ENCODE peak calls at places on chromosomes 3 and 15, in six cellular contexts. J is epithelial cell of esophagus, K is fibroblast of mammary gland, Z is brain microvascular endothelial cell, G is coronary artery, E is dorsolateral prefrontal cortex. Y is an unnamed sample.

GRCh38 chr3:166304509-166305063 is 467.4 kb upstream of the BCHE start:
- DNase-seq in J (peak), K (no peak), Z (no peak), G (no peak), E (no peak), Y (no peak)

GRCh38 chr15:82132742-82133141 is 86.9 kb upstream of the MEX3B start:
- DNase-seq in J (peak), K (peak), Z (peak), G (no peak), E (no peak), Y (peak)

GRCh38 chr15:63701365-63701764 is 104.2 kb downstream of the FBXL22 start:
- DNase-seq in J (no peak), K (no peak), Z (no peak), G (no peak), E (no peak), Y (no peak)

GRCh38 chr3:195595778-195596531 is 12.2 kb upstream of the APOD start:
- DNase-seq in J (no peak), K (no peak), Z (no peak), G (no peak), E (no peak), Y (no peak)

GRCh38 chr3:83882701-83883100 is 1076.1 kb upstream of the CADM2 start:
- DNase-seq in J (no peak), K (no peak), Z (no peak), G (no peak), E (no peak), Y (no peak)

GRCh38 chr3:44355634-44356033 is 17.1 kb downstream of the TCAIM start:
- DNase-seq in J (peak), K (peak), Z (peak), G (no peak), E (no peak), Y (peak)

GRCh38 chr15:92807971-92808571 is 92.1 kb upstream of the CHD2 start:
- DNase-seq in J (peak), K (peak), Z (no peak), G (no peak), E (no peak), Y (peak)

GRCh38 chr15:69807752-69808151 is 290.0 kb downstream of the TLE3 start:
- DNase-seq in J (no peak), K (peak), Z (peak), G (no peak), E (no peak), Y (peak)

GRCh38 chr3:117887031-117887430 is 1147.6 kb downstream of the IGSF11 start:
- DNase-seq in J (no peak), K (no peak), Z (no peak), G (no peak), E (no peak), Y (no peak)

GRCh38 chr3:32577174-32577573 is 6.5 kb upstream of the DYNC1LI1 start:
- DNase-seq in J (no peak), K (no peak), Z (no peak), G (no peak), E (no peak), Y (peak)
- H3K4me3 ChIP-seq in J (no peak), K (no peak), Z (no peak), G (peak), E (no peak), Y (peak)

GRCh38 chr3:47018269-47018611 is 38.8 kb downstream of the NBEAL2 start:
- DNase-seq in J (no peak), K (no peak), Z (no peak), G (no peak), E (no peak), Y (no peak)
- TF ChIP-seq CTCF in J (no peak), K (no peak), Z (no peak), G (no peak), E (no peak), Y (no peak)

GRCh38 chr15:22981336-22981840 is 1.2 kb upstream of the CYFIP1 start:
- DNase-seq in J (no peak), K (no peak), Z (no peak), G (no peak), E (no peak), Y (no peak)
- H3K4me3 ChIP-seq in J (peak), K (peak), Z (peak), G (peak), E (peak), Y (no peak)

GRCh38 chr3:156209631-156210336 is 89.4 kb downstream of the KCNAB1 start:
- DNase-seq in J (no peak), K (no peak), Z (no peak), G (no peak), E (no peak), Y (no peak)
- TF ChIP-seq CTCF in J (no peak), K (no peak), Z (no peak), G (no peak), E (no peak), Y (no peak)

GRCh38 chr3:184563941-184564684 is 2.5 kb downstream of the EPHB3 start:
- DNase-seq in J (no peak), K (no peak), Z (no peak), G (no peak), E (no peak), Y (no peak)
- H3K4me3 ChIP-seq in J (peak), K (no peak), Z (no peak), G (peak), E (peak), Y (no peak)

GRCh38 chr3:19267040-19267439 is 118.7 kb downstream of the KCNH8 start:
- DNase-seq in J (no peak), K (no peak), Z (no peak), G (no peak), E (no peak), Y (no peak)
- TF ChIP-seq CTCF in J (no peak), K (no peak), Z (no peak), G (no peak), E (no peak), Y (no peak)